ENCODE peak calls at places on chromosome 1, in five cellular contexts. G is activated B cell treated with CpG ODN at 0.5 μM for 24 hours, C is left ventricle myocardium inferior, X is A549, H is ovary. K is an unnamed sample.

GRCh38 chr1:178188306-178188705 is 94.4 kb downstream of the RASAL2 start:
- DNase-seq in X (no peak), H (no peak), C (no peak), G (no peak), K (no peak)

GRCh38 chr1:209823143-209824041 is 4.4 kb upstream of the UTP25 start:
- DNase-seq in G (no peak), X (peak), H (no peak), C (no peak), K (no peak)

GRCh38 chr1:225816643-225817538 is 7.0 kb downstream of the EPHX1 start:
- DNase-seq in G (no peak), X (no peak), H (peak), C (peak), K (no peak)

GRCh38 chr1:6012529-6013318 is 20.5 kb upstream of the NPHP4 start:
- DNase-seq in X (no peak), G (no peak), H (no peak), C (peak), K (no peak)

GRCh38 chr1:240888039-240888786 is 276.3 kb upstream of the GREM2 start:
- DNase-seq in H (no peak), C (no peak), G (no peak), X (peak), K (no peak)

GRCh38 chr1:75265792-75266191 is 131.6 kb downstream of the LHX8 start:
- DNase-seq in X (peak), G (no peak), H (no peak), C (no peak), K (no peak)

GRCh38 chr1:91958926-91959325 is 9.7 kb downstream of the BRDT start:
- DNase-seq in X (no peak), H (no peak), C (no peak), G (no peak), K (no peak)

GRCh38 chr1:208300084-208300770 is 56.0 kb upstream of the PLXNA2 start:
- DNase-seq in G (no peak), C (no peak), X (no peak), H (no peak), K (no peak)

GRCh38 chr1:47664356-47664755 is 226.5 kb downstream of the FOXD2 start:
- DNase-seq in X (no peak), G (no peak), H (no peak), C (no peak), K (no peak)

GRCh38 chr1:230681599-230681998 is 32.3 kb downstream of the AGT start:
- DNase-seq in G (no peak), H (peak), X (no peak), C (no peak), K (peak)

GRCh38 chr1:168484083-168484482 is 59.7 kb downstream of the XCL2 start:
- DNase-seq in G (no peak), H (no peak), C (no peak), X (no peak), K (no peak)

GRCh38 chr1:116807871-116808450 is 53.7 kb downstream of the CD2 start:
- DNase-seq in H (no peak), X (no peak), C (no peak), G (no peak), K (no peak)

GRCh38 chr1:42279055-42279454 is 56.0 kb downstream of the FOXJ3 start:
- DNase-seq in G (no peak), H (no peak), X (no peak), C (no peak), K (no peak)

GRCh38 chr1:228794810-228795209 is 59.5 kb downstream of the RHOU start:
- DNase-seq in C (no peak), X (no peak), H (no peak), G (no peak), K (no peak)

GRCh38 chr1:53732912-53733317 is 6.0 kb downstream of the GLIS1 start:
- DNase-seq in G (no peak), X (no peak), C (no peak), H (no peak), K (peak)

GRCh38 chr1:33348676-33349080 is 27.8 kb upstream of the A3GALT2 start:
- DNase-seq in C (no peak), H (no peak), X (peak), G (no peak), K (no peak)

GRCh38 chr1:155282488-155283086 is 5.3 kb downstream of the HCN3 start:
- DNase-seq in X (no peak), G (no peak), C (no peak), H (no peak), K (no peak)

GRCh38 chr1:155278689-155279160 is 1.5 kb downstream of the HCN3 start:
- DNase-seq in X (no peak), C (no peak), H (no peak), G (no peak), K (no peak)

GRCh38 chr1:155273134-155273982 is at the start of gene CLK2:
- DNase-seq in C (peak), G (peak), X (peak), H (peak), K (no peak)

GRCh38 chr1:155277070-155277895 is at the start of gene HCN3:
- DNase-seq in G (peak), X (peak), C (peak), H (peak), K (peak)

GRCh38 chr1:155277896-155278688 is 829 bp downstream of the HCN3 start:
- DNase-seq in H (peak), C (peak), G (peak), X (peak), K (no peak)
- TF ChIP-seq CTCF in H (no peak), C (peak), G (no peak), X (peak), K (peak)

GRCh38 chr1:40898434-40898900 is 36.3 kb upstream of the CITED4 start:
- DNase-seq in G (no peak), H (no peak), C (no peak), X (no peak), K (no peak)

GRCh38 chr1:40899230-40899870 is 37.2 kb upstream of the CITED4 start:
- DNase-seq in X (no peak), G (no peak), C (no peak), H (no peak), K (no peak)

GRCh38 chr1:40902634-40902897 is 40.4 kb upstream of the CITED4 start:
- DNase-seq in C (no peak), X (no peak), G (no peak), H (no peak), K (no peak)

GRCh38 chr1:40903106-40903505 is 40.9 kb upstream of the CITED4 start:
- DNase-seq in H (no peak), C (no peak), X (no peak), G (no peak), K (no peak)

DNA sequence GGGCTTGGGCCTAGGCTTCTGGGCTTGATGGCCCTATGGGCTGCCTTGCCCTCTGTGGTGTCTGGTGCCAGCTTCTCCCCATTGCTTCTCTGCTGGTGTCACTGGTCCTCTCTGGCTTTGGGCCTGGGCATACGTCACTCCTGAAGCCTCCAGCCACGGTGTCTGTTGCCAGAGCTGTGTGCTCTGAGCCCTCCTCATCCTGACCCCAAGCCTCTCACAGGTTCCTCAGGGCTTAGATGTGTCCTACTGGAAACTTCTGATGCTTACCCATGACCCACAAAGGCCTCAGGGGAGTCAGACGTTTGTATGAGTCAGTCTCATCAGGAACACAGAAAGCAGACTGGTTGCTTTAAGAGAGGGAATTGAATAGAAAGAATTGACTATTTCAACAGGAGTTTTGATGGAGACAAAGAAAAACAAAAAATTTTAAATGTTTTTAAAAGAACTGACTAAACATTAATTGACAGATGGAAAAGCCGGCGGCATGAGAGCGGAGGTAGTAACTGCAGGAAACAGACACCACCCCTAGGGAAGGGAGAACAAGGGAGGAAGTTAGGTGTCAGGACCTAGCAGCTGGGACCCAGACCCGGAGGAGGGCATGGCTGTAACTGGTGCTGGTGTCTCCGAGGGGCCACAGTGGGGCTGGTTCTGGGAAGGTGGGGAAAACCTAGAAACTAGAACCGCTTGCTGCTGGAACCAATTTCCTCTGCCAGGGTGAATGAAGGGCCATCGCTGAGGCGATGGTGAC is 39.9 kb upstream of the CITED4 start:
- DNase-seq in X (peak), H (no peak), G (no peak), C (peak), K (peak)
- TF ChIP-seq CTCF in X (no peak), H (no peak), G (no peak), C (no peak), K (no peak)

GRCh38 chr1:15680131-15680530 is 4.0 kb upstream of the PLEKHM2 start:
- DNase-seq in X (no peak), G (no peak), H (no peak), C (no peak), K (no peak)

GRCh38 chr1:15676010-15676409 is 8.1 kb upstream of the PLEKHM2 start:
- DNase-seq in H (no peak), X (no peak), G (no peak), C (no peak), K (no peak)

GRCh38 chr1:15676688-15677661 is 7.1 kb upstream of the PLEKHM2 start:
- DNase-seq in C (no peak), X (no peak), G (no peak), H (no peak), K (no peak)

GRCh38 chr1:15680614-15681345 is 3.3 kb upstream of the PLEKHM2 start:
- DNase-seq in C (no peak), X (peak), H (no peak), G (no peak), K (peak)

DNA sequence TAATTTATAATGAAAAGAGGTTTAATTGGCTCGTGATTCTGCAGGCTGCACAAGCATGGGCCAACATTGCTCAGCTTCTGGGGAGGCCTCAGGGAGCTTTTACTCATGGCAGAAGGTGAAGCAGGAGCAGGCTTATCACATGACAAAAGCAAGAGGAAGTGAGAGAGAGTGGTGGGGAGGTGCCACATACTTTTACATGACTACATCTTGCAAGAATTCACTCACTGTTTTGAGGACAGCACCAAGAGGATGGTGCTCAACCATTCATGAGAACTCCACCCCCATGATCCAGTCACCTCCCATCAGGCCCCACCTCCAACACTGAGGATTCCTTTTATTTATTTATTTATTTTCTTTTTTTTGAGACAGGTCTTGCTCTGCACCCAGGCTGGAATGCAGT is 5.5 kb upstream of the PLEKHM2 start:
- DNase-seq in H (no peak), C (no peak), X (no peak), G (no peak), K (peak)
- TF ChIP-seq CTCF in H (no peak), C (no peak), X (no peak), G (no peak), K (no peak)

DNA sequence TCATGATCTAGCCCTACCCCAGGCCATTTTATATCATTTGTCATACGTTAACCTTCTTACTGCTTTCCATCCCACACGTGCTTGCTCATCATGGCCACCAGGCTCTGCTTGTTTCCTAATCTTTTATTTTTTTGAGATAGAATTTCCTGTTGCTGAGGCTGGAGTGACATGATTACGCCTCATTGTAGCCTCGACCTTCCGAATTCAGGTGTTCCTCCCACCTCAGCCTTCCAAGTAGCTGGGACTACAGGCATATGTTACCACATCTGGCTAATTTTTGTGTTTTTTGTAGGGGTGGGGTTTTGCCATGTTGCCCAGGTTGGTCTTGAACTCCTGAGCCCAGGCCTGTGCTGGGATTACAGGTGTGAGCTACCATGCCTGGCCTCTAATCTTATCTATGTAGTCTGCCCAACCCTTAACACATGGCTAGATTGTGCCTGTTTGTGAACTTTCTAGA is 3.3 kb downstream of the UAP1 start:
- DNase-seq in H (no peak), X (no peak), G (no peak), C (no peak), K (no peak)
- TF ChIP-seq CTCF in H (no peak), X (no peak), G (no peak), C (no peak), K (no peak)

DNA sequence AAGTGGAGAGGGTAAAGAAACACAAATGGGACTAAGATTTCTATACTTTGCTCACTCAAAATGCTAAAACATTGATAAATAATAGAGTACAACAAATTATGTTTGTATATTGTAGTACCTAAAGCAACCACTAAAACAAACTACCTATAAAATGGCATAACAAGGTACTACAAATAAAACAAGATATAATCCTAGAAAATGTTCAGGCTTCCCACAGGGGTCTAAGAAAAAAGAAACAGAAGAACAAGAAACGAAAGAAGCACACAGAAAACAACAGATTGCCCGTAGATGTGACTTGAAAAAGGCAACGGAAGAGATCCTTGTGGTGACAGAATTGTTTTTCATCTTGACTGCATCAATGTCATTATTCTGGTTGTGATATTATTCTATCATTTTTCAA is 63.3 kb upstream of the ADGRL4 start:
- DNase-seq in C (no peak), H (no peak), X (no peak), G (no peak), K (no peak)
- TF ChIP-seq CTCF in C (peak), H (no peak), X (no peak), G (no peak), K (no peak)

GRCh38 chr1:206856674-206857464 is 8.6 kb upstream of the IL20 start:
- DNase-seq in G (no peak), H (no peak), C (no peak), X (peak), K (no peak)
- TF ChIP-seq CTCF in G (no peak), H (no peak), C (no peak), X (peak), K (no peak)

GRCh38 chr1:66929999-66930822 is 5.4 kb downstream of the MIER1 start:
- DNase-seq in G (peak), C (peak), H (peak), X (peak), K (no peak)
- TF ChIP-seq CTCF in G (no peak), C (peak), H (peak), X (no peak), K (peak)

K was measured in AG04449.